ENCODE peak calls at places on chromosomes 7 and 10, in four cellular contexts. D is K562, L is GM12878, F is HepG2. S is an unnamed sample.

GRCh38 chr10:77230194-77230593 is 407.4 kb downstream of the KCNMA1 start:
- DNase-seq in L (no peak), F (no peak), D (no peak), S (no peak)

GRCh38 chr10:48454302-48455054 is 148.0 kb downstream of the MAPK8 start:
- DNase-seq in D (no peak), F (no peak), L (no peak), S (no peak)

GRCh38 chr10:28304032-28304571 is 1.2 kb upstream of the MPP7 start:
- DNase-seq in D (no peak), L (no peak), F (no peak), S (no peak)

GRCh38 chr10:21170216-21170615 is 273.1 kb upstream of the NEBL start:
- DNase-seq in D (no peak), F (no peak), L (no peak), S (no peak)

GRCh38 chr10:57202356-57202755 is 841.3 kb upstream of the ZWINT start:
- DNase-seq in L (no peak), D (no peak), F (no peak), S (no peak)

GRCh38 chr7:131591674-131592328 is 35.4 kb upstream of the PODXL start:
- DNase-seq in F (no peak), D (no peak), L (no peak), S (no peak)

GRCh38 chr7:85162743-85163142 is 24.1 kb downstream of the SEMA3D start:
- DNase-seq in F (no peak), D (no peak), L (no peak), S (no peak)

GRCh38 chr7:106365252-106366005 is 80.6 kb upstream of the NAMPT start:
- DNase-seq in L (peak), D (no peak), F (no peak), S (no peak)

GRCh38 chr7:113339661-113340060 is 221.3 kb upstream of the SMIM30 start:
- DNase-seq in F (no peak), D (no peak), L (no peak), S (no peak)

GRCh38 chr10:97127507-97127906 is 58.3 kb downstream of the SLIT1 start:
- DNase-seq in F (no peak), D (no peak), L (no peak), S (no peak)

GRCh38 chr7:145030754-145031153 is 194.9 kb upstream of the TPK1 start:
- DNase-seq in L (no peak), D (no peak), F (no peak), S (no peak)

GRCh38 chr7:158576050-158576762 is 11.4 kb downstream of the PTPRN2 start:
- DNase-seq in L (no peak), F (no peak), D (no peak), S (no peak)

GRCh38 chr7:158574308-158575036 is 13.2 kb downstream of the PTPRN2 start:
- DNase-seq in L (no peak), F (no peak), D (no peak), S (no peak)

GRCh38 chr7:158570449-158571170 is 17.0 kb downstream of the PTPRN2 start:
- DNase-seq in D (no peak), F (no peak), L (no peak), S (no peak)

GRCh38 chr7:158572000-158572828 is 15.4 kb downstream of the PTPRN2 start:
- DNase-seq in F (peak), D (no peak), L (no peak), S (peak)

GRCh38 chr7:158573310-158573709 is 14.3 kb downstream of the PTPRN2 start:
- DNase-seq in F (no peak), D (no peak), L (no peak), S (no peak)
- TF ChIP-seq SP1 in F (no peak), D (no peak), L (no peak), S (no peak)

GRCh38 chr10:124301736-124302135 is 117.0 kb downstream of the OAT start:
- DNase-seq in F (no peak), D (no peak), L (no peak), S (no peak)
- TF ChIP-seq BHLHE40 in F (no peak), D (no peak), L (no peak), S (no peak)

DNA sequence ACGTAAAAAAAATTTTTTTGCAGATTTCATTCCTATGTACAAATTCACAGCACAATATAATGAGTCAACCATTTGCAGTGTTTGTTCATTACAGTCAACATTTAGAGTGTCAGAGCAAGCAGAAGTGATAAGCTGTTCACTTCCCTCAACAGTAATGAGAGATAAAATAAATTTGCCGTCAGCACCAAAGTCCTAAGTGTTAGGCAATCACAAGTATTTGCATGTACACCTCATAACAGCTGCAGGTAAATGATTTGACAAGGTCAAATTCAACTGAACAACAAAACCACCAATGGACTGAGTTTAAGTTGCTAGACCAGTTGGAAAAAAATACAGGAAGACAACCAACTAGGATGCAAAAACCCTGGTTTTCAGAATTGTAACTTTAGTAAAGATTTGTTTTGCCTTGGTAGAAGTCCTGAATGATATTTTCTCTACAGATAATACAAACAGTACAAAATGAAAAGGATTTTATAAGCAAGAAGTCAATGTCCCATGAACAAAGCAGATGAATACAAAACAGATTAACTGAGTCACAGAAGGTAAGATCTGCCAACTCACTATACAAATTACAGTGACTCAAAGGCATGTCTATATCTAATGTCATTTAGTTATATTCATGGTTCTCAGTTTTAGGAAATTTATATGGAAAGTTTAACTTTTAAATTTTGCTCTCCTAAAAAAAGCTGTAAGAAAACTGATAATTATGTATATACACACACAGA is 10.4 kb downstream of the RAPGEF5 start:
- DNase-seq in F (peak), D (no peak), L (no peak), S (no peak)
- TF ChIP-seq FOXM1 in F (no peak), D (no peak), L (no peak), S (no peak)

GRCh38 chr10:3865565-3865964 is 80.6 kb upstream of the KLF6 start:
- DNase-seq in D (no peak), F (no peak), L (no peak), S (no peak)

GRCh38 chr10:3866347-3866746 is 81.3 kb upstream of the KLF6 start:
- DNase-seq in F (no peak), L (no peak), D (no peak), S (no peak)

GRCh38 chr10:3869036-3869435 is 84.0 kb upstream of the KLF6 start:
- DNase-seq in L (no peak), F (no peak), D (no peak), S (no peak)

GRCh38 chr10:3867454-3868273 is 82.7 kb upstream of the KLF6 start:
- DNase-seq in L (no peak), D (no peak), F (no peak), S (no peak)

GRCh38 chr10:3868274-3868669 is 83.3 kb upstream of the KLF6 start:
- DNase-seq in F (no peak), L (no peak), D (no peak), S (no peak)
- TF ChIP-seq SP1 in F (no peak), L (no peak), D (no peak), S (no peak)

GRCh38 chr7:32501522-32501921 is 6.2 kb downstream of the AVL9 start:
- DNase-seq in L (no peak), F (peak), D (no peak), S (no peak)

GRCh38 chr7:32507416-32507815 is 12.1 kb downstream of the AVL9 start:
- DNase-seq in F (no peak), D (no peak), L (no peak), S (no peak)

GRCh38 chr7:32502656-32503189 is 7.4 kb downstream of the AVL9 start:
- DNase-seq in D (no peak), L (no peak), F (no peak), S (no peak)

GRCh38 chr7:32511791-32512190 is 16.5 kb downstream of the AVL9 start:
- DNase-seq in F (no peak), D (no peak), L (no peak), S (no peak)

GRCh38 chr7:32506266-32507054 is 11.2 kb downstream of the AVL9 start:
- DNase-seq in F (peak), L (no peak), D (peak), S (no peak)
- TF ChIP-seq BHLHE40 in F (no peak), L (no peak), D (no peak), S (no peak)